ENCODE peak calls at places on chromosomes 12 and 14, in nine cellular contexts. R, Y, F, I, C, H, P, D and S are unnamed samples.

GRCh38 chr12:69534389-69534822 is 50.9 kb upstream of the CCT2 start:
- DNase-seq in H (peak; percentile 97), D (no peak), I (no peak), R (peak; percentile 6), Y (peak; percentile 99), P (peak; percentile 100), C (peak; percentile 100), F (no peak), S (peak; percentile 2)

GRCh38 chr12:123546281-123546680 is 12.8 kb upstream of the RILPL1 start:
- DNase-seq in R (no peak), C (no peak), H (peak; percentile 63), I (no peak), P (no peak), D (no peak), F (no peak), Y (no peak), S (no peak)

GRCh38 chr14:66746316-66747006 is 238.5 kb downstream of the GPHN start:
- DNase-seq in Y (peak; percentile 70), C (peak; percentile 52), D (no peak), R (no peak), F (peak; percentile 7), H (peak; percentile 68), I (no peak), P (peak; percentile 79), S (no peak)

GRCh38 chr12:40390980-40391379 is 166.2 kb downstream of the LRRK2 start:
- DNase-seq in Y (no peak), H (no peak), C (no peak), F (no peak), D (no peak), R (no peak), P (no peak), I (no peak), S (no peak)

GRCh38 chr14:27384124-27384523 is 786.3 kb upstream of the NOVA1 start:
- DNase-seq in I (no peak), R (no peak), Y (no peak), P (no peak), D (no peak), C (no peak), H (no peak), F (no peak), S (no peak)

GRCh38 chr12:38155020-38155395 is 161.6 kb upstream of the ALG10B start:
- DNase-seq in H (no peak), C (no peak), D (no peak), F (no peak), R (no peak), I (no peak), P (no peak), Y (no peak), S (no peak)

GRCh38 chr12:75747572-75747995 is 236.2 kb upstream of the KRR1 start:
- DNase-seq in C (no peak), P (peak; percentile 65), Y (peak; percentile 83), R (no peak), I (no peak), D (no peak), F (no peak), H (peak; percentile 94), S (no peak)

GRCh38 chr14:75917322-75918251 is 64.2 kb downstream of the TGFB3 start:
- DNase-seq in Y (no peak), P (no peak), H (no peak), F (no peak), R (no peak), C (no peak), D (no peak), I (no peak), S (no peak)

GRCh38 chr14:52801014-52801708 is 9.8 kb upstream of the GNPNAT1 start:
- DNase-seq in Y (peak; percentile 81), F (no peak), I (no peak), C (peak; percentile 16), R (no peak), D (no peak), H (peak; percentile 94), P (peak; percentile 71), S (no peak)

GRCh38 chr14:37369446-37369845 is 171.7 kb downstream of the MIPOL1 start:
- DNase-seq in H (no peak), D (no peak), C (no peak), Y (no peak), R (no peak), F (no peak), P (no peak), I (no peak), S (no peak)

GRCh38 chr14:34895277-34895676 is 20.1 kb upstream of the BAZ1A start:
- DNase-seq in H (no peak), I (no peak), C (no peak), D (no peak), F (no peak), R (no peak), P (no peak), Y (no peak), S (no peak)

GRCh38 chr12:2959508-2960431 is 573 bp downstream of the TEAD4 start:
- DNase-seq in F (peak; percentile 58), D (no peak), H (peak; percentile 71), Y (peak; percentile 71), C (no peak), P (peak; percentile 63), R (no peak), I (peak; percentile 54), S (no peak)

GRCh38 chr12:105978686-105979085 is 160.1 kb downstream of the NUAK1 start:
- DNase-seq in R (no peak), F (no peak), Y (no peak), P (no peak), C (no peak), H (no peak), D (no peak), I (no peak), S (no peak)